ENCODE peak calls at places on chromosome 20, in six cellular contexts. G, A, F, B, S and X are unnamed samples. For H3K27me3, the result is how much of the 10 kb centered on the place peaks cover.

GRCh38 chr20:38601216-38602184 is at the start of gene ARHGAP40:
- DNase-seq in G (peak), A (no peak), F (peak), B (peak), S (peak), X (no peak)

GRCh38 chr20:43909720-43910119 is 4.9 kb upstream of the TOX2 start:
- DNase-seq in G (no peak), A (no peak), F (no peak), B (no peak), S (no peak), X (no peak)

GRCh38 chr20:10917826-10918225 is 244.0 kb upstream of the JAG1 start:
- DNase-seq in G (no peak), A (no peak), F (no peak), B (no peak), S (no peak), X (no peak)

GRCh38 chr20:12047838-12048432 is 130.2 kb downstream of the BTBD3 start:
- DNase-seq in G (no peak), A (no peak), F (peak), B (no peak), S (no peak), X (no peak)

GRCh38 chr20:37636212-37636975 is 57.4 kb upstream of the CTNNBL1 start:
- DNase-seq in G (no peak), A (no peak), F (no peak), B (no peak), S (no peak), X (no peak)

GRCh38 chr20:51860015-51860882 is 57.9 kb upstream of the SALL4 start:
- DNase-seq in G (no peak), A (no peak), F (no peak), B (no peak), S (no peak), X (no peak)

GRCh38 chr20:24163501-24163900 is 174.9 kb upstream of the GGTLC1 start:
- DNase-seq in G (no peak), A (no peak), F (peak), B (no peak), S (no peak), X (no peak)

GRCh38 chr20:3768342-3769130 is 983 bp upstream of the ADISSP start:
- DNase-seq in G (peak), A (peak), F (peak), B (peak), S (peak), X (peak)

GRCh38 chr20:313948-314347 is 11.4 kb upstream of the SOX12 start:
- DNase-seq in G (no peak), A (no peak), F (peak), B (no peak), S (no peak), X (no peak)

GRCh38 chr20:52905235-52905634 is 66.9 kb upstream of the TSHZ2 start:
- DNase-seq in G (no peak), A (no peak), F (no peak), B (no peak), S (no peak), X (no peak)

GRCh38 chr20:33518071-33518470 is 28.2 kb downstream of the CBFA2T2 start:
- DNase-seq in G (no peak), A (no peak), F (peak), B (no peak), S (no peak), X (no peak)
- H3K4me3 ChIP-seq in G (no peak), A (no peak), F (no peak), B (no peak), S (no peak), X (no peak)

DNA sequence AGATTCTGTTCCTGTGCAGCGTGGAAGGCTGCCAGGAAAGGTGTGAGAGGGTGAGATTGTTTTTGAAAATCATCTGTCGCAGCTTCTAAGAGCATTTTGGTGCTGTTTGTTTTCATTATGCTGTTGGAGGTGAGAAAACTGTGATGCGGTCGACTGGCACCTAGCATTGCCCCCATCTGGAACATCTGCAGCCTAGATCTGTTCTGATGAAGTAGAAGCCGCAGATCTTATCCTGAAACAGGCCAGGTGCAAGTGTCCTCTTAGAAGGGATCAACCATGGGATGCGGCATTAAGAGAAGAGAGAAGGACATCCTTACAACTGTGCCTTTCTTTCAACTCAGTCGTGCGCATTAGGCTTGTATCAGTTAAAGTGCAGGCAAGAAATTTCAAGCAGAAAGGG is 167.3 kb downstream of the CDH26 start:
- DNase-seq in G (no peak), A (no peak), F (no peak), B (no peak), S (no peak), X (no peak)
- H3K27me3 ChIP-seq in G (under half), A (under half), F (under half), B (under half), S (under half), X (under half)

GRCh38 chr20:25291432-25292133 is 43.7 kb downstream of the PYGB start:
- DNase-seq in G (no peak), A (no peak), F (no peak), B (no peak), S (no peak), X (no peak)
- H3K4me3 ChIP-seq in G (no peak), A (no peak), F (no peak), B (no peak), S (no peak), X (no peak)

GRCh38 chr20:22585786-22586493 is 1.6 kb upstream of the FOXA2 start:
- DNase-seq in G (no peak), A (no peak), F (no peak), B (no peak), S (no peak), X (no peak)
- H3K27me3 ChIP-seq in G (half or more), A (under half), F (under half), B (half or more), S (half or more), X (under half)

DNA sequence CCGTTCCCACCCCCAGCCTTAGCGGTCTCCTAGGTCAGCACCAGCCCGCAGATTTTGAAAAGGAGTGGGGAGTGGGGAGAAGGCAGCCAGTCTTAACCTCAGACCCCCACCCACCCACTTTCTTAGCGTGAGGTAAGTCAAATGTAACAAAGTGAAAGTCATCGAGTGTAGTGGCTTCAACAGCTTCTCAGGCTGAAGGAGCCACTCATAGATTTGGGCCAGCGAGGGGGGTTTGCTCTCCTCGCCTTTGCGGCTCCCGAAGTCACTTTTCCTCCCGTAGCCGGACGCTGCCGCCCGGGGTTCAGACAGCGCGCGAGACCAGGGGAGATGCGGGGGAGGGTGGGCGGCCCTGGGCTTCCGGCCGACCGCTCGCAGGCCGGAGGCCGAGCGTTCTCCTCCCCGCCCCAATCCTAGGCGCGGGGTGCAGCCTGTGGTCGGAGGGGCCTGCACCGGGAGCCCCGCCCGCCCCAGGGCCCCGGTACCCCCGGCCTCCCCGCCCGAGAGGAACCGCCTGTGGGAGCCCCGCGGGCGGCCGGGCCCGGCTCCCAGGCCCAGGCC is 3.4 kb downstream of the NKX2-2 start:
- DNase-seq in G (no peak), A (no peak), F (no peak), B (peak), S (no peak), X (no peak)
- H3K4me3 ChIP-seq in G (peak), A (peak), F (no peak), B (peak), S (peak), X (peak)

GRCh38 chr20:57734754-57735153 is 24.9 kb upstream of the PMEPA1 start:
- DNase-seq in G (no peak), A (no peak), F (no peak), B (no peak), S (no peak), X (no peak)
- H3K27me3 ChIP-seq in G (under half), A (under half), F (under half), B (under half), S (under half), X (under half)

DNA sequence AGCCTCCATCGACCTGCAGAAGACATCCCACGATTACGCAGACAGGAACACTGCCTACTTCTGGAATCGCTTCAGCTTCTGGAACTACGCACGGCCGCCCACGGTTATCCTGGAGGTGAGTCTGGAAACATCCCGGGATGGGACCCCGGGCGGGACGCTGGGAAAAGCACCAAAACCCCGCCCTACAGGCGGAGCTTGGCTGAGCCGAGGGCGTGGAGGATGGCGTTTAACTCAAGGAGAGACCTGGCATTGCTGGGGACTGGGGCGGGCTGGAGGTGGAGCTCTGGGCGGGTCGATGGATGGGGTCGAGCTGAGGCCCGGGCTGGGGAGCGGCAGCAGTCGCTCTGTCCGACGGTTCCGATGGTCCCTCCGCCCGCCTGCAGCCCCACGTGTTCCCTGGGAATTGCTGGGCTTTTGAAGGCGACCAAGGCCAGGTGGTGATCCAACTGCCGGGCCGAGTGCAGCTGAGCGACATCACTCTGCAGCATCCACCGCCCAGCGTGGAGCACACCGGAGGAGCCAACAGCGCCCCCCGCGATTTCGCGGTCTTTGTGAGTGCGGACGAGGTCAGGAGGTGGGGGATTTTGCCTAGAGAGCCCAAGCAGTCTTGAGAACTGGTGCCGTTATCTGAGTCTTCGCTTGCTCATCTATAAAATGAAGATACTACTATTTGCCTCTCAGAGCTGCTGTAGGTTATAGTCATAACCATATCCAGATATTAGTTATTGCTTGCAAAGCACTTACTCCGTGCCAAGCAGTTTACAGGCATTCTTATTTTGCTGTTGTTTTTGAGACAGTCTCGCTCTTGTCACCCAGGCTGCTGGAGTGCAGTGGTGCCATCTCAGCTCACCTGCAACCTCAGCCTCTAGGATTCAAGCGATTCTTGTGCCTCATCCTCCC is 3.8 kb downstream of the SPAG4 start:
- DNase-seq in G (peak), A (peak), F (peak), B (peak), S (peak), X (peak)
- H3K4me3 ChIP-seq in G (peak), A (peak), F (peak), B (peak), S (peak), X (peak)